ENCODE peak calls at places on chromosomes 6 and 20, in five cellular contexts. E is GM23248, C is fibroblast of lung, W is neural progenitor cell, P is mammary epithelial cell. A is an unnamed sample.

GRCh38 chr20:63163596-63164560 is 52.1 kb downstream of the YTHDF1 start:
- DNase-seq in E (no peak), C (no peak), W (peak), P (no peak), A (no peak)

GRCh38 chr6:167664678-167665445 is 161.8 kb upstream of the AFDN start:
- DNase-seq in E (no peak), C (no peak), W (no peak), P (no peak), A (no peak)

GRCh38 chr6:52976591-52977035 is 18.5 kb downstream of the GSTA4 start:
- DNase-seq in E (no peak), C (no peak), W (peak), P (no peak), A (no peak)

GRCh38 chr6:163572612-163573011 is 158.1 kb downstream of the QKI start:
- DNase-seq in E (no peak), C (no peak), W (no peak), P (no peak), A (no peak)

GRCh38 chr6:69868252-69868804 is 2.0 kb downstream of the COL19A1 start:
- DNase-seq in E (no peak), C (no peak), W (no peak), P (no peak), A (no peak)

GRCh38 chr6:132661906-132662305 is 2.9 kb upstream of the TAAR1 start:
- DNase-seq in E (no peak), C (no peak), W (no peak), P (no peak), A (no peak)

GRCh38 chr6:133631421-133631820 is 257.5 kb upstream of the TCF21 start:
- DNase-seq in E (peak), C (peak), W (no peak), P (no peak), A (no peak)

GRCh38 chr6:129212081-129212480 is 329.1 kb downstream of the LAMA2 start:
- DNase-seq in E (peak), C (no peak), W (no peak), P (no peak), A (no peak)

GRCh38 chr6:36851149-36851614 is 11.9 kb upstream of the CPNE5 start:
- DNase-seq in E (peak), C (peak), W (peak), P (peak), A (peak)

GRCh38 chr6:87139236-87139635 is 16.1 kb upstream of the ZNF292 start:
- DNase-seq in E (peak), C (peak), W (peak), P (peak), A (peak)

GRCh38 chr20:15834857-15835256 is 738.4 kb downstream of the KIF16B start:
- DNase-seq in E (no peak), C (no peak), W (no peak), P (peak), A (no peak)

GRCh38 chr6:20639161-20639560 is 104.9 kb downstream of the CDKAL1 start:
- DNase-seq in E (no peak), C (no peak), W (no peak), P (no peak), A (no peak)

GRCh38 chr6:161917645-161918044 is 643.8 kb upstream of the AGPAT4 start:
- DNase-seq in E (peak), C (peak), W (no peak), P (no peak), A (no peak)

GRCh38 chr6:81138236-81138635 is 614.2 kb downstream of the TENT5A start:
- DNase-seq in E (peak), C (no peak), W (no peak), P (no peak), A (no peak)

GRCh38 chr6:51045548-51045947 is 226.9 kb downstream of the TFAP2B start:
- DNase-seq in E (no peak), C (no peak), W (no peak), P (peak), A (no peak)

GRCh38 chr6:166618251-166618650 is 8.8 kb downstream of the RPS6KA2 start:
- DNase-seq in E (no peak), C (no peak), W (no peak), P (no peak), A (no peak)

GRCh38 chr20:46580613-46581012 is 30.2 kb upstream of the OCSTAMP start:
- DNase-seq in E (no peak), C (no peak), W (no peak), P (peak), A (no peak)

GRCh38 chr6:55882731-55883595 is 7.6 kb upstream of the BMP5 start:
- DNase-seq in E (peak), C (peak), W (no peak), P (peak), A (no peak)

GRCh38 chr20:23132930-23133559 is 46.9 kb upstream of the CD93 start:
- DNase-seq in E (no peak), C (no peak), W (no peak), P (no peak), A (peak)

GRCh38 chr6:153957409-153957808 is 81.6 kb upstream of the OPRM1 start:
- DNase-seq in E (no peak), C (no peak), W (no peak), P (no peak), A (no peak)
- H3K4me2 ChIP-seq in E (no peak), C (no peak), W (no peak), P (no peak), A (no peak)

GRCh38 chr6:73085362-73085975 is 139.8 kb downstream of the KHDC1L start:
- DNase-seq in E (peak), C (no peak), W (peak), P (no peak), A (no peak)
- H3K4me2 ChIP-seq in E (no peak), C (no peak), W (peak), P (no peak), A (no peak)

GRCh38 chr20:1204061-1204460 is 807 bp downstream of the C20orf202 start:
- DNase-seq in E (no peak), C (no peak), W (no peak), P (no peak), A (no peak)
- H3K4me2 ChIP-seq in E (no peak), C (no peak), W (no peak), P (no peak), A (no peak)

GRCh38 chr6:96015791-96016776 is at the start of gene FUT9:
- DNase-seq in E (no peak), C (no peak), W (peak), P (no peak), A (no peak)

GRCh38 chr6:96013531-96013930 is 2.2 kb upstream of the FUT9 start:
- DNase-seq in E (no peak), C (no peak), W (no peak), P (no peak), A (no peak)

GRCh38 chr6:96016781-96017180 is 1.0 kb downstream of the FUT9 start:
- DNase-seq in E (no peak), C (no peak), W (no peak), P (no peak), A (no peak)

GRCh38 chr6:96015321-96015790 is 418 bp upstream of the FUT9 start:
- DNase-seq in E (no peak), C (no peak), W (peak), P (no peak), A (no peak)

DNA sequence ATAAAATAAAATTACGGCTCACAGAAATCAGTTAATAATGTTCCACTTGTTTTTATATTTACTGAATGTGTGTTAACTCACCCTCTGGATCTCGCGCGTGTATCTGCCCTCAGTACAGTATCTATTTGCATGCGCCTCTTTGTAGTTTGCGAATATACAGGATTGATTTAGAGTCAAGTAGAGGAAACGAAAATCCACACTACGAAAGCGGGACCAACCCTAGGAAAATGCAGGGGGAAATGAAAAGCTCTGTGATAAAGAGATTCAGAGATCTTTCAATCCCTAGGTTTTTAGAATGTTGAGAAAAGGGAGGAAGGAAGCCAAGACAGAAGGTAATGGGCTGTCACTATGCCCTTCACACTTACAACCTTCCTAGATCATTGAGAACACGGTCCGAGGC is 928 bp upstream of the FUT9 start:
- DNase-seq in E (no peak), C (no peak), W (no peak), P (no peak), A (no peak)
- H3K4me2 ChIP-seq in E (no peak), C (no peak), W (peak), P (no peak), A (no peak)

DNA sequence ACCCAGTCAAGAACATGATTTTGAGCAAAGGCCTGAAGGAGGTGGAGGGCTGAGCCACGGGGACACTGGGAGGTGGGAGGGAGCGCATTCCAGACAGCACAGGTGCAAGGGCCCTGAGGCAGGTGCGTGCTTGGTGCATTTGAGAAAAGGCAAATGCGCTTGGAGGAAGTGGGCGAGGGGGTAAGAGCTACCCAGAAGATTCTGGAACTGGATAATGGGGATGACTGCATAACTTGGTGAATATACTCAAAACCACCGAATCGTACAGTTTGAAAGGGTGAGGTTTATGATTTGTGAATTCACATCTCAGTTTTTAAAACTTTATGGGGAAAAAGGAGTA is 9.8 kb downstream of the PREX1 start:
- DNase-seq in E (no peak), C (no peak), W (no peak), P (no peak), A (no peak)
- H3K4me2 ChIP-seq in E (no peak), C (no peak), W (no peak), P (no peak), A (no peak)

GRCh38 chr6:116101790-116102189 is 1.1 kb downstream of the NT5DC1 start:
- DNase-seq in E (peak), C (no peak), W (no peak), P (no peak), A (no peak)

GRCh38 chr6:116105247-116105646 is 4.6 kb downstream of the NT5DC1 start:
- DNase-seq in E (no peak), C (no peak), W (no peak), P (no peak), A (no peak)

GRCh38 chr6:116108836-116109235 is 8.2 kb downstream of the NT5DC1 start:
- DNase-seq in E (no peak), C (no peak), W (no peak), P (no peak), A (no peak)

GRCh38 chr6:116102856-116103255 is 2.2 kb downstream of the NT5DC1 start:
- DNase-seq in E (no peak), C (no peak), W (no peak), P (no peak), A (no peak)

GRCh38 chr6:116106146-116106545 is 5.5 kb downstream of the NT5DC1 start:
- DNase-seq in E (no peak), C (peak), W (no peak), P (no peak), A (no peak)
- H3K4me2 ChIP-seq in E (no peak), C (no peak), W (peak), P (peak), A (no peak)